ENCODE peak calls at places on chromosome 15, in seven cellular contexts. Y is mammary epithelial cell, P is IMR-90, I is tibial artery, C is HAP-1, V is sigmoid colon, M is NT2/D1. B is an unnamed sample. For H3K4me1, the result is how much of the 10 kb centered on the place peaks cover.

GRCh38 chr15:70956196-70956595 is 63.6 kb downstream of the LRRC49 start:
- DNase-seq in M (no peak), I (no peak), P (peak), C (no peak), V (no peak), Y (no peak), B (no peak)

GRCh38 chr15:95327661-95328060 is 1002.8 kb upstream of the NR2F2 start:
- DNase-seq in I (peak), Y (no peak), M (no peak), V (no peak), C (no peak), P (no peak), B (no peak)

GRCh38 chr15:38883987-38884386 is 319.4 kb upstream of the RASGRP1 start:
- DNase-seq in P (peak), V (no peak), C (no peak), I (no peak), Y (no peak), M (no peak), B (no peak)

GRCh38 chr15:62994975-62995730 is 47.4 kb upstream of the TPM1 start:
- DNase-seq in C (no peak), V (no peak), P (peak), I (no peak), M (no peak), Y (peak), B (peak)

GRCh38 chr15:98763179-98763578 is 114.8 kb downstream of the IGF1R start:
- DNase-seq in V (no peak), I (no peak), Y (no peak), P (no peak), M (no peak), C (no peak), B (no peak)

GRCh38 chr15:67174864-67175573 is 79.4 kb downstream of the AAGAB start:
- DNase-seq in I (peak), Y (peak), P (peak), C (no peak), M (no peak), V (peak), B (peak)

GRCh38 chr15:61383421-61383820 is 154.3 kb upstream of the RORA start:
- DNase-seq in C (no peak), V (no peak), Y (peak), M (no peak), P (peak), I (no peak), B (no peak)

GRCh38 chr15:89090791-89091666 is 2.8 kb downstream of the ABHD2 start:
- DNase-seq in I (peak), Y (peak), P (peak), C (peak), V (peak), M (no peak), B (no peak)

GRCh38 chr15:44659041-44659440 is 4.4 kb downstream of the SPG11 start:
- DNase-seq in P (no peak), Y (no peak), C (no peak), V (no peak), I (no peak), M (no peak), B (no peak)

GRCh38 chr15:25810631-25811077 is 52.5 kb downstream of the ATP10A start:
- DNase-seq in Y (no peak), P (no peak), V (no peak), M (no peak), C (no peak), I (no peak), B (no peak)

GRCh38 chr15:48330045-48330840 is 986 bp upstream of the DUT start:
- DNase-seq in V (no peak), M (no peak), P (peak), C (no peak), Y (peak), I (no peak), B (no peak)
- H3K4me1 ChIP-seq in V (under half), M (under half), P (under half), C (under half), Y (under half), I (under half), B (under half)

GRCh38 chr15:93694038-93694437 is 537.3 kb upstream of the MCTP2 start:
- DNase-seq in I (no peak), C (no peak), V (no peak), Y (no peak), P (no peak), M (no peak), B (no peak)
- H3K4me1 ChIP-seq in I (under half), C (under half), V (under half), Y (under half), P (under half), M (under half), B (under half)

DNA sequence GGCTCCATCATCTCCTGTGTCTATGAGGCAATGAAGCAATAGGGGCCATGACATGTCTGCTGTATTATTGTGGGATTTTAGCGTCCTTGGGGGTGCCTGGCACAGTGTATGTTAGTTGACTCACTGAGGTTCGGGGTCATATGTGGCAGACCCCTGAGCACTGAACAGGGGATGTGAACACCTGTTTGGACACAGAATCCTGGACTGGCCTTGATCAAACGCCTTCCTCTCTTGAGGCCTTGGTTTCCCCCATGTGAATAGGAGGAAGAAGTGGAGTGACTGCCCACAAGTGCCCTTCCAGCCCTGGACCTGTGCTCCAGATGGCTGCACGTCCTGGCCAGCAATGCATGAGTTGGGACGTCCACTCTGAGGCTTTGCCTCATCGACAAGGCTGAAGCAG is 84.2 kb downstream of the HMG20A start:
- DNase-seq in P (no peak), I (no peak), Y (no peak), V (peak), M (no peak), C (no peak), B (no peak)
- H3K4me1 ChIP-seq in P (under half), I (under half), Y (half or more), V (under half), M (under half), C (under half), B (under half)

GRCh38 chr15:31340047-31340446 is 13.4 kb downstream of the KLF13 start:
- DNase-seq in I (no peak), Y (no peak), P (no peak), C (no peak), M (no peak), V (no peak), B (no peak)
- H3K4me1 ChIP-seq in I (under half), Y (under half), P (under half), C (under half), M (under half), V (half or more), B (under half)

GRCh38 chr15:74788716-74789151 is 6.9 kb downstream of the CSK start:
- DNase-seq in M (no peak), I (no peak), Y (no peak), V (no peak), C (no peak), P (no peak), B (no peak)
- H3K4me1 ChIP-seq in M (half or more), I (under half), Y (under half), V (half or more), C (under half), P (under half), B (under half)

GRCh38 chr15:57639306-57639705 is 47.6 kb downstream of the MYZAP start:
- DNase-seq in P (no peak), Y (no peak), I (no peak), C (no peak), M (no peak), V (no peak), B (no peak)

GRCh38 chr15:57646057-57646456 is 54.4 kb downstream of the MYZAP start:
- DNase-seq in Y (no peak), C (no peak), P (no peak), I (no peak), M (no peak), V (no peak), B (no peak)

GRCh38 chr15:57635300-57635944 is 43.7 kb downstream of the MYZAP start:
- DNase-seq in V (peak), I (no peak), C (no peak), M (no peak), P (no peak), Y (no peak), B (no peak)

GRCh38 chr15:57637836-57638235 is 46.1 kb downstream of the MYZAP start:
- DNase-seq in I (no peak), C (no peak), P (no peak), V (no peak), Y (no peak), M (no peak), B (no peak)

DNA sequence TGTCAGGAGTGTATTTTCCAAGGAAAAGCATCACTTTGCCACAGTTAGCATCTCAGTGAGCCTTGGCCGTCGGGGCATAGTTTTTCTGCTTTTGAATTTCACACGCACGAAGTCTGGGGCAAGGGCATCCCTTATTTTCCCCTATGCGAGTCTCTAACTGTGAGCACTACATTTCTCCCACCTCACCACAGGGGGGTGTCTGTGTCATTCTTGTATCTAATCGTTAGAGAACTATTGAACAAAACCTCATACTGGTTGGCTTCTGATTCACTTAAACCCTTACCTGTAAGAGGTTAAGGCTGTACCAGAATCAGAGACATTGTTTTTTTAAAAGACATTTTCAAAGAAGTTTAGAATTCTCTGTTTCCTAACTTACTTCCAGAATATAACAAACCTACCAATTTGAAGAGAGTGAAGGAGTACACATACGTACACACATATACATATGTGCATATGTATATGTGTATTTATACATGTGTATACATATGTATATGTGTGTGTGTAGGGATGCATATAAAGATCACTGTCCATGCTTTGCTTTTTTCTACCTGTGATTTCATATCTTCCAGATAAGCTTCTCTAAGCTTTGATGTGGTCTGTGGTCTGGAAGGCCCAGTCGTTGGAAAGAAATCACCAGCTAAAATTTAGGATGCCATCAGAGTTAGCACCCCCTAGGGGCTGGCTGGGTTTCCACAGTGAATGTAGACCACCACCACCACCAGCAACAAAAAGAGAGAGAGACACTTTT is 49.4 kb downstream of the MYZAP start:
- DNase-seq in I (no peak), P (peak), V (no peak), Y (peak), M (peak), C (peak), B (no peak)
- H3K4me1 ChIP-seq in I (under half), P (under half), V (under half), Y (under half), M (under half), C (under half), B (under half)

DNA sequence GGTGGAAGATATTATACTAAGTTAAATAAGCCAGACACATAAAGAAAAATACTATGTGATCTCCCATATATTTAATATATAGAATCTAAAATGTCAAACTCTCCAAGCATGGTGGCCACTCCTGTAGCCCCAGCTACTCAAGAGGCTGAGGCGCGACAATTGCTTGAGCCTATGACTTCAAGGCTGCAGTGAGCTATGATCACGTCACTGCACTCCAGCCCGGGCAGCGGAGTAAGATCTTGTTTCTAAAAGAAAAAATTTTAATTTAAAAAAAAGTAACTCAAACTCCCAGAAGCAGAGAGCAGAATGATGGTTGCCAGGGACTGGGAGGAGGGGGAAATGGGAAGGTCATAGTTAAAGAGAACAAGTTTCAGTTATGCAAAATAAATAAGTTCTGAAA is 13.3 kb downstream of the RAB27A start:
- DNase-seq in V (no peak), M (no peak), P (no peak), Y (no peak), I (no peak), C (no peak), B (no peak)
- H3K4me1 ChIP-seq in V (under half), M (under half), P (under half), Y (under half), I (under half), C (under half), B (under half)